ENCODE peak calls at places on chromosomes 16 and 17, in five cellular contexts. V is cardiac fibroblast; Q is endothelial cell; P is endodermal cell; M is stimulated activated CD4-positive, alpha-beta T cell treated with anti-CD3 and anti-CD28 coated beads, Interleukin-1b, Interleukin-23, amount 100 ng/mL, for 24 hours. N is an unnamed sample.

GRCh38 chr16:22324787-22325597 is 27.8 kb downstream of the POLR3E start:
- DNase-seq in V (no peak), Q (no peak), P (peak), M (no peak), N (no peak)

GRCh38 chr17:43871947-43872690 is 25.1 kb downstream of the CD300LG start:
- DNase-seq in V (no peak), Q (no peak), P (peak), M (no peak), N (no peak)

GRCh38 chr17:59357929-59358328 is 26.5 kb downstream of the YPEL2 start:
- DNase-seq in V (no peak), Q (no peak), P (no peak), M (no peak), N (no peak)

GRCh38 chr16:23071202-23072083 is 77.8 kb downstream of the USP31 start:
- DNase-seq in V (peak), Q (no peak), P (no peak), M (no peak), N (no peak)

GRCh38 chr16:14181371-14182050 is 110.4 kb downstream of the MRTFB start:
- DNase-seq in V (peak), Q (no peak), P (no peak), M (no peak), N (no peak)

GRCh38 chr16:84339316-84339715 is 29.0 kb upstream of the ATP2C2 start:
- DNase-seq in V (no peak), Q (no peak), P (no peak), M (no peak), N (no peak)

GRCh38 chr16:56426585-56426984 is 1.2 kb upstream of the AMFR start:
- DNase-seq in V (no peak), Q (no peak), P (no peak), M (no peak), N (no peak)

GRCh38 chr17:48127371-48128051 is 19.9 kb downstream of the SNX11 start:
- DNase-seq in V (no peak), Q (peak), P (peak), M (no peak), N (no peak)

GRCh38 chr17:60335289-60335688 is 56.6 kb downstream of the USP32 start:
- DNase-seq in V (no peak), Q (no peak), P (no peak), M (no peak), N (no peak)

GRCh38 chr17:15261063-15261817 is 3.9 kb downstream of the PMP22 start:
- DNase-seq in V (peak), Q (peak), P (peak), M (no peak), N (peak)

GRCh38 chr16:50496990-50497389 is 51.2 kb upstream of the NKD1 start:
- DNase-seq in V (no peak), Q (no peak), P (no peak), M (no peak), N (no peak)